ENCODE peak calls at places on chromosome 11, in six cellular contexts. One of them, this sample, is unnamed.

GRCh38 chr11:118610773-118611432 is 3.5 kb downstream of the PHLDB1 start:
- DNase-seq in AML-193: peak
- DNase-seq in NCI-H2029 treated with DMSO at 0.1 percent for 48 hours: no peak
- DNase-seq in activated CD8-positive, alpha-beta T cell treated with anti-CD3 and anti-CD28 coated beads, Interleukin-2, amount 10 ng/mL, durations not matched to agents 7 days and 5 days: peak
- DNase-seq in ovary: peak
- DNase-seq in naive thymus-derived CD8-positive, alpha-beta T cell: peak
- DNase-seq in this sample: peak

GRCh38 chr11:86800956-86801264 is 568 bp downstream of the PRSS23 start:
- DNase-seq in AML-193: no peak
- DNase-seq in naive thymus-derived CD8-positive, alpha-beta T cell: no peak
- DNase-seq in ovary: no peak
- DNase-seq in activated CD8-positive, alpha-beta T cell treated with anti-CD3 and anti-CD28 coated beads, Interleukin-2, amount 10 ng/mL, durations not matched to agents 7 days and 5 days: no peak
- DNase-seq in NCI-H2029 treated with DMSO at 0.1 percent for 48 hours: no peak
- DNase-seq in this sample: no peak

GRCh38 chr11:119585038-119585666 is 143.8 kb downstream of the NECTIN1 start:
- DNase-seq in NCI-H2029 treated with DMSO at 0.1 percent for 48 hours: peak
- DNase-seq in ovary: peak
- DNase-seq in AML-193: no peak
- DNase-seq in activated CD8-positive, alpha-beta T cell treated with anti-CD3 and anti-CD28 coated beads, Interleukin-2, amount 10 ng/mL, durations not matched to agents 7 days and 5 days: no peak
- DNase-seq in naive thymus-derived CD8-positive, alpha-beta T cell: no peak
- DNase-seq in this sample: no peak

GRCh38 chr11:131760191-131760951 is 390.0 kb downstream of the NTM start:
- DNase-seq in activated CD8-positive, alpha-beta T cell treated with anti-CD3 and anti-CD28 coated beads, Interleukin-2, amount 10 ng/mL, durations not matched to agents 7 days and 5 days: no peak
- DNase-seq in ovary: no peak
- DNase-seq in naive thymus-derived CD8-positive, alpha-beta T cell: no peak
- DNase-seq in AML-193: no peak
- DNase-seq in NCI-H2029 treated with DMSO at 0.1 percent for 48 hours: no peak
- DNase-seq in this sample: no peak

GRCh38 chr11:10414659-10415058 is 40.4 kb upstream of the AMPD3 start:
- DNase-seq in activated CD8-positive, alpha-beta T cell treated with anti-CD3 and anti-CD28 coated beads, Interleukin-2, amount 10 ng/mL, durations not matched to agents 7 days and 5 days: peak
- DNase-seq in ovary: no peak
- DNase-seq in AML-193: peak
- DNase-seq in naive thymus-derived CD8-positive, alpha-beta T cell: no peak
- DNase-seq in NCI-H2029 treated with DMSO at 0.1 percent for 48 hours: no peak
- DNase-seq in this sample: no peak

GRCh38 chr11:106421673-106422292 is 344.3 kb downstream of the AASDHPPT start:
- DNase-seq in activated CD8-positive, alpha-beta T cell treated with anti-CD3 and anti-CD28 coated beads, Interleukin-2, amount 10 ng/mL, durations not matched to agents 7 days and 5 days: no peak
- DNase-seq in naive thymus-derived CD8-positive, alpha-beta T cell: no peak
- DNase-seq in NCI-H2029 treated with DMSO at 0.1 percent for 48 hours: no peak
- DNase-seq in AML-193: no peak
- DNase-seq in ovary: no peak
- DNase-seq in this sample: no peak

GRCh38 chr11:11148104-11148509 is 204.9 kb downstream of the CSNK2A3 start:
- DNase-seq in ovary: peak
- DNase-seq in activated CD8-positive, alpha-beta T cell treated with anti-CD3 and anti-CD28 coated beads, Interleukin-2, amount 10 ng/mL, durations not matched to agents 7 days and 5 days: no peak
- DNase-seq in naive thymus-derived CD8-positive, alpha-beta T cell: peak
- DNase-seq in AML-193: no peak
- DNase-seq in NCI-H2029 treated with DMSO at 0.1 percent for 48 hours: no peak
- DNase-seq in this sample: no peak

GRCh38 chr11:111155021-111155420 is 90.5 kb upstream of the POU2AF2 start:
- DNase-seq in AML-193: no peak
- DNase-seq in ovary: no peak
- DNase-seq in activated CD8-positive, alpha-beta T cell treated with anti-CD3 and anti-CD28 coated beads, Interleukin-2, amount 10 ng/mL, durations not matched to agents 7 days and 5 days: no peak
- DNase-seq in NCI-H2029 treated with DMSO at 0.1 percent for 48 hours: no peak
- DNase-seq in naive thymus-derived CD8-positive, alpha-beta T cell: no peak
- DNase-seq in this sample: no peak

GRCh38 chr11:8389034-8389996 is 125.6 kb upstream of the LMO1 start:
- DNase-seq in NCI-H2029 treated with DMSO at 0.1 percent for 48 hours: no peak
- DNase-seq in naive thymus-derived CD8-positive, alpha-beta T cell: no peak
- DNase-seq in activated CD8-positive, alpha-beta T cell treated with anti-CD3 and anti-CD28 coated beads, Interleukin-2, amount 10 ng/mL, durations not matched to agents 7 days and 5 days: no peak
- DNase-seq in ovary: peak
- DNase-seq in AML-193: no peak
- DNase-seq in this sample: no peak

GRCh38 chr11:110518809-110519514 is 89.2 kb downstream of the FDX1 start:
- DNase-seq in AML-193: no peak
- DNase-seq in naive thymus-derived CD8-positive, alpha-beta T cell: no peak
- DNase-seq in ovary: no peak
- DNase-seq in NCI-H2029 treated with DMSO at 0.1 percent for 48 hours: no peak
- DNase-seq in activated CD8-positive, alpha-beta T cell treated with anti-CD3 and anti-CD28 coated beads, Interleukin-2, amount 10 ng/mL, durations not matched to agents 7 days and 5 days: no peak
- DNase-seq in this sample: no peak

GRCh38 chr11:111331711-111332479 is 33.5 kb downstream of the POU2AF3 start:
- DNase-seq in NCI-H2029 treated with DMSO at 0.1 percent for 48 hours: no peak
- DNase-seq in activated CD8-positive, alpha-beta T cell treated with anti-CD3 and anti-CD28 coated beads, Interleukin-2, amount 10 ng/mL, durations not matched to agents 7 days and 5 days: no peak
- DNase-seq in AML-193: no peak
- DNase-seq in naive thymus-derived CD8-positive, alpha-beta T cell: no peak
- DNase-seq in ovary: no peak
- DNase-seq in this sample: no peak

GRCh38 chr11:90243534-90243933 is 20.7 kb upstream of the CHORDC1 start:
- DNase-seq in AML-193: no peak
- DNase-seq in NCI-H2029 treated with DMSO at 0.1 percent for 48 hours: peak
- DNase-seq in naive thymus-derived CD8-positive, alpha-beta T cell: no peak
- DNase-seq in activated CD8-positive, alpha-beta T cell treated with anti-CD3 and anti-CD28 coated beads, Interleukin-2, amount 10 ng/mL, durations not matched to agents 7 days and 5 days: no peak
- DNase-seq in ovary: no peak
- DNase-seq in this sample: no peak

GRCh38 chr11:74255741-74256369 is 55.6 kb downstream of the P4HA3 start:
- DNase-seq in ovary: peak
- DNase-seq in AML-193: peak
- DNase-seq in NCI-H2029 treated with DMSO at 0.1 percent for 48 hours: peak
- DNase-seq in activated CD8-positive, alpha-beta T cell treated with anti-CD3 and anti-CD28 coated beads, Interleukin-2, amount 10 ng/mL, durations not matched to agents 7 days and 5 days: peak
- DNase-seq in naive thymus-derived CD8-positive, alpha-beta T cell: peak
- DNase-seq in this sample: peak

GRCh38 chr11:28963189-28963588 is 855.0 kb downstream of the METTL15 start:
- DNase-seq in AML-193: no peak
- DNase-seq in naive thymus-derived CD8-positive, alpha-beta T cell: no peak
- DNase-seq in activated CD8-positive, alpha-beta T cell treated with anti-CD3 and anti-CD28 coated beads, Interleukin-2, amount 10 ng/mL, durations not matched to agents 7 days and 5 days: no peak
- DNase-seq in ovary: no peak
- DNase-seq in NCI-H2029 treated with DMSO at 0.1 percent for 48 hours: no peak
- DNase-seq in this sample: no peak

GRCh38 chr11:74380746-74381439 is 17.3 kb downstream of the PGM2L1 start:
- DNase-seq in activated CD8-positive, alpha-beta T cell treated with anti-CD3 and anti-CD28 coated beads, Interleukin-2, amount 10 ng/mL, durations not matched to agents 7 days and 5 days: no peak
- DNase-seq in NCI-H2029 treated with DMSO at 0.1 percent for 48 hours: peak
- DNase-seq in naive thymus-derived CD8-positive, alpha-beta T cell: no peak
- DNase-seq in AML-193: no peak
- DNase-seq in ovary: no peak
- DNase-seq in this sample: no peak

GRCh38 chr11:80521592-80521991 is 1080.8 kb upstream of the TENM4 start:
- DNase-seq in NCI-H2029 treated with DMSO at 0.1 percent for 48 hours: no peak
- DNase-seq in activated CD8-positive, alpha-beta T cell treated with anti-CD3 and anti-CD28 coated beads, Interleukin-2, amount 10 ng/mL, durations not matched to agents 7 days and 5 days: no peak
- DNase-seq in ovary: no peak
- DNase-seq in AML-193: no peak
- DNase-seq in naive thymus-derived CD8-positive, alpha-beta T cell: no peak
- DNase-seq in this sample: no peak

GRCh38 chr11:3626250-3626960 is 15.4 kb downstream of the ART5 start:
- DNase-seq in naive thymus-derived CD8-positive, alpha-beta T cell: no peak
- DNase-seq in AML-193: peak
- DNase-seq in NCI-H2029 treated with DMSO at 0.1 percent for 48 hours: no peak
- DNase-seq in activated CD8-positive, alpha-beta T cell treated with anti-CD3 and anti-CD28 coated beads, Interleukin-2, amount 10 ng/mL, durations not matched to agents 7 days and 5 days: no peak
- DNase-seq in ovary: no peak
- DNase-seq in this sample: no peak

GRCh38 chr11:115965754-115966504 is 461.7 kb upstream of the CADM1 start:
- DNase-seq in NCI-H2029 treated with DMSO at 0.1 percent for 48 hours: peak
- DNase-seq in activated CD8-positive, alpha-beta T cell treated with anti-CD3 and anti-CD28 coated beads, Interleukin-2, amount 10 ng/mL, durations not matched to agents 7 days and 5 days: no peak
- DNase-seq in ovary: no peak
- DNase-seq in AML-193: no peak
- DNase-seq in naive thymus-derived CD8-positive, alpha-beta T cell: no peak
- DNase-seq in this sample: no peak

GRCh38 chr11:25961539-25961938 is 370.4 kb upstream of the ANO3 start:
- DNase-seq in activated CD8-positive, alpha-beta T cell treated with anti-CD3 and anti-CD28 coated beads, Interleukin-2, amount 10 ng/mL, durations not matched to agents 7 days and 5 days: no peak
- DNase-seq in ovary: no peak
- DNase-seq in naive thymus-derived CD8-positive, alpha-beta T cell: no peak
- DNase-seq in AML-193: no peak
- DNase-seq in NCI-H2029 treated with DMSO at 0.1 percent for 48 hours: no peak
- DNase-seq in this sample: no peak

GRCh38 chr11:69921429-69922014 is 102.3 kb upstream of the FGF3 start:
- DNase-seq in AML-193: no peak
- DNase-seq in naive thymus-derived CD8-positive, alpha-beta T cell: no peak
- DNase-seq in NCI-H2029 treated with DMSO at 0.1 percent for 48 hours: no peak
- DNase-seq in ovary: no peak
- DNase-seq in activated CD8-positive, alpha-beta T cell treated with anti-CD3 and anti-CD28 coated beads, Interleukin-2, amount 10 ng/mL, durations not matched to agents 7 days and 5 days: no peak
- DNase-seq in this sample: no peak

GRCh38 chr11:67538306-67538705 is 15.1 kb upstream of the CABP2 start:
- DNase-seq in naive thymus-derived CD8-positive, alpha-beta T cell: no peak
- DNase-seq in ovary: no peak
- DNase-seq in NCI-H2029 treated with DMSO at 0.1 percent for 48 hours: no peak
- DNase-seq in activated CD8-positive, alpha-beta T cell treated with anti-CD3 and anti-CD28 coated beads, Interleukin-2, amount 10 ng/mL, durations not matched to agents 7 days and 5 days: no peak
- DNase-seq in AML-193: no peak
- DNase-seq in this sample: no peak

GRCh38 chr11:9138612-9139579 is 47.5 kb upstream of the SCUBE2 start:
- DNase-seq in activated CD8-positive, alpha-beta T cell treated with anti-CD3 and anti-CD28 coated beads, Interleukin-2, amount 10 ng/mL, durations not matched to agents 7 days and 5 days: no peak
- DNase-seq in NCI-H2029 treated with DMSO at 0.1 percent for 48 hours: peak
- DNase-seq in AML-193: no peak
- DNase-seq in naive thymus-derived CD8-positive, alpha-beta T cell: no peak
- DNase-seq in ovary: peak
- DNase-seq in this sample: no peak

GRCh38 chr11:88431675-88432341 is 94.3 kb upstream of the CTSC start:
- DNase-seq in ovary: no peak
- DNase-seq in NCI-H2029 treated with DMSO at 0.1 percent for 48 hours: no peak
- DNase-seq in AML-193: no peak
- DNase-seq in activated CD8-positive, alpha-beta T cell treated with anti-CD3 and anti-CD28 coated beads, Interleukin-2, amount 10 ng/mL, durations not matched to agents 7 days and 5 days: no peak
- DNase-seq in naive thymus-derived CD8-positive, alpha-beta T cell: no peak
- DNase-seq in this sample: no peak

GRCh38 chr11:12235549-12235944 is 125.2 kb downstream of the MICAL2 start:
- DNase-seq in activated CD8-positive, alpha-beta T cell treated with anti-CD3 and anti-CD28 coated beads, Interleukin-2, amount 10 ng/mL, durations not matched to agents 7 days and 5 days: peak
- DNase-seq in NCI-H2029 treated with DMSO at 0.1 percent for 48 hours: no peak
- DNase-seq in ovary: no peak
- DNase-seq in naive thymus-derived CD8-positive, alpha-beta T cell: no peak
- DNase-seq in AML-193: no peak
- DNase-seq in this sample: no peak

GRCh38 chr11:133718831-133719230 is 126.5 kb downstream of the SPATA19 start:
- DNase-seq in ovary: no peak
- DNase-seq in naive thymus-derived CD8-positive, alpha-beta T cell: no peak
- DNase-seq in activated CD8-positive, alpha-beta T cell treated with anti-CD3 and anti-CD28 coated beads, Interleukin-2, amount 10 ng/mL, durations not matched to agents 7 days and 5 days: no peak
- DNase-seq in AML-193: no peak
- DNase-seq in NCI-H2029 treated with DMSO at 0.1 percent for 48 hours: no peak
- DNase-seq in this sample: no peak

GRCh38 chr11:23236846-23237550 is 376.7 kb upstream of the CCDC179 start:
- DNase-seq in naive thymus-derived CD8-positive, alpha-beta T cell: no peak
- DNase-seq in activated CD8-positive, alpha-beta T cell treated with anti-CD3 and anti-CD28 coated beads, Interleukin-2, amount 10 ng/mL, durations not matched to agents 7 days and 5 days: no peak
- DNase-seq in ovary: no peak
- DNase-seq in AML-193: no peak
- DNase-seq in NCI-H2029 treated with DMSO at 0.1 percent for 48 hours: no peak
- DNase-seq in this sample: no peak

GRCh38 chr11:3832816-3833215 is 7.9 kb downstream of the RHOG start:
- DNase-seq in activated CD8-positive, alpha-beta T cell treated with anti-CD3 and anti-CD28 coated beads, Interleukin-2, amount 10 ng/mL, durations not matched to agents 7 days and 5 days: no peak
- DNase-seq in AML-193: no peak
- DNase-seq in ovary: no peak
- DNase-seq in naive thymus-derived CD8-positive, alpha-beta T cell: no peak
- DNase-seq in NCI-H2029 treated with DMSO at 0.1 percent for 48 hours: no peak
- DNase-seq in this sample: no peak

GRCh38 chr11:119389611-119390254 is 8.2 kb upstream of the USP2 start:
- DNase-seq in naive thymus-derived CD8-positive, alpha-beta T cell: no peak
- DNase-seq in AML-193: no peak
- DNase-seq in NCI-H2029 treated with DMSO at 0.1 percent for 48 hours: peak
- DNase-seq in activated CD8-positive, alpha-beta T cell treated with anti-CD3 and anti-CD28 coated beads, Interleukin-2, amount 10 ng/mL, durations not matched to agents 7 days and 5 days: peak
- DNase-seq in ovary: no peak
- DNase-seq in this sample: no peak

GRCh38 chr11:43947003-43947500 is 4.6 kb downstream of the C11orf96 start:
- DNase-seq in NCI-H2029 treated with DMSO at 0.1 percent for 48 hours: no peak
- DNase-seq in ovary: peak
- DNase-seq in activated CD8-positive, alpha-beta T cell treated with anti-CD3 and anti-CD28 coated beads, Interleukin-2, amount 10 ng/mL, durations not matched to agents 7 days and 5 days: no peak
- DNase-seq in naive thymus-derived CD8-positive, alpha-beta T cell: no peak
- DNase-seq in AML-193: no peak
- DNase-seq in this sample: no peak

This sample was measured in activated CD4-positive, CD25-positive, alpha-beta regulatory T cell.